ENCODE peak calls at places on chromosomes 16 and 17, in five cellular contexts. K is GM04503, I is DMS79, X is GOT3, Q is cardiac fibroblast. U is an unnamed sample.

GRCh38 chr16:67537270-67537635 is 8.6 kb downstream of the RIPOR1 start:
- DNase-seq in I (no peak), K (no peak), Q (peak), X (no peak), U (no peak)

GRCh38 chr16:88591577-88592021 is 21.4 kb downstream of the ZC3H18 start:
- DNase-seq in X (no peak), I (no peak), K (no peak), Q (no peak), U (no peak)

GRCh38 chr17:75589919-75590303 is 2.3 kb downstream of the MYO15B start:
- DNase-seq in Q (no peak), X (no peak), I (peak), K (no peak), U (no peak)

GRCh38 chr17:19398301-19399181 is 11.6 kb upstream of the MFAP4 start:
- DNase-seq in I (no peak), X (no peak), Q (peak), K (no peak), U (no peak)

GRCh38 chr17:81518785-81519283 is 6.2 kb upstream of the ACTG1 start:
- DNase-seq in X (no peak), K (no peak), Q (peak), I (no peak), U (no peak)

GRCh38 chr17:44278006-44278405 is 10.1 kb upstream of the SLC4A1 start:
- DNase-seq in Q (peak), I (no peak), K (peak), X (no peak), U (no peak)

GRCh38 chr17:81239714-81240555 is 817 bp downstream of the NDUFAF8 start:
- DNase-seq in Q (peak), K (no peak), I (no peak), X (no peak), U (no peak)

GRCh38 chr17:66950886-66951604 is 13.5 kb upstream of the CACNG4 start:
- DNase-seq in I (no peak), K (no peak), X (no peak), Q (no peak), U (no peak)

GRCh38 chr17:62923515-62924150 is 42.4 kb upstream of the TANC2 start:
- DNase-seq in I (no peak), X (no peak), Q (no peak), K (no peak), U (no peak)

GRCh38 chr17:71803656-71804284 is 317.1 kb upstream of the SOX9 start:
- DNase-seq in X (no peak), K (no peak), I (no peak), Q (no peak), U (no peak)

GRCh38 chr17:66123163-66123562 is 68.8 kb downstream of the CEP112 start:
- DNase-seq in K (no peak), X (no peak), Q (peak), I (no peak), U (no peak)

GRCh38 chr17:79026345-79027273 is 2.6 kb downstream of the C1QTNF1 start:
- DNase-seq in Q (peak), K (peak), I (no peak), X (no peak), U (peak)

GRCh38 chr16:69563605-69564580 is 1.9 kb upstream of the NFAT5 start:
- DNase-seq in K (no peak), Q (peak), X (no peak), I (no peak), U (no peak)

GRCh38 chr16:1445518-1446197 is 1.3 kb upstream of the CCDC154 start:
- DNase-seq in Q (no peak), X (no peak), I (no peak), K (no peak), U (no peak)

GRCh38 chr16:20904507-20905079 is 4.0 kb downstream of the LYRM1 start:
- DNase-seq in Q (peak), I (no peak), X (no peak), K (no peak), U (no peak)

GRCh38 chr16:822174-822908 is 21.8 kb upstream of the GNG13 start:
- DNase-seq in Q (no peak), X (no peak), I (no peak), K (no peak), U (no peak)

GRCh38 chr17:69499301-69499700 is 84.8 kb downstream of the MAP2K6 start:
- DNase-seq in K (no peak), Q (no peak), I (no peak), X (no peak), U (no peak)

GRCh38 chr17:8462564-8462963 is 26.9 kb downstream of the NDEL1 start:
- DNase-seq in K (no peak), X (no peak), Q (no peak), I (no peak), U (no peak)

GRCh38 chr16:88649195-88649923 is 1.5 kb downstream of the CYBA start:
- DNase-seq in X (no peak), I (no peak), Q (no peak), K (no peak), U (no peak)

GRCh38 chr16:4142268-4142667 is 26.0 kb upstream of the ADCY9 start:
- DNase-seq in Q (no peak), X (no peak), K (no peak), I (no peak), U (no peak)

GRCh38 chr16:78556421-78556820 is 457.0 kb downstream of the WWOX start:
- DNase-seq in Q (no peak), X (no peak), K (no peak), I (no peak), U (no peak)